ENCODE peak calls at places on chromosomes 12 and 14, in seven cellular contexts. D, V, H, J, O, X and T are unnamed samples.
A peak's percentile ranks its signal among the peaks of the same experiment; 100 is the strongest.

GRCh38 chr12:32309811-32310755 is 89.3 kb upstream of the FGD4 start:
- DNase-seq in D (no peak), V (no peak), H (no peak), J (no peak), O (no peak), X (peak; percentile 20), T (no peak)

GRCh38 chr12:13570005-13570694 is 373.6 kb downstream of the EMP1 start:
- DNase-seq in D (no peak), V (no peak), H (peak; percentile 41), J (no peak), O (no peak), X (peak; percentile 65), T (no peak)

GRCh38 chr12:108645686-108646596 is 12.2 kb upstream of the SELPLG start:
- DNase-seq in D (peak; percentile 10), V (no peak), H (no peak), J (no peak), O (no peak), X (no peak), T (no peak)

GRCh38 chr12:48943221-48943620 is 14.1 kb downstream of the ARF3 start:
- DNase-seq in D (no peak), V (no peak), H (no peak), J (no peak), O (no peak), X (no peak), T (no peak)

GRCh38 chr12:123807670-123808069 is 45.6 kb downstream of the DNAH10 start:
- DNase-seq in D (no peak), V (no peak), H (no peak), J (peak; percentile 8), O (no peak), X (no peak), T (no peak)

GRCh38 chr14:54920052-54920451 is 17.4 kb upstream of the GCH1 start:
- DNase-seq in D (no peak), V (no peak), H (no peak), J (no peak), O (no peak), X (no peak), T (no peak)

GRCh38 chr12:42958271-42958674 is 368.7 kb upstream of the PRICKLE1 start:
- DNase-seq in D (no peak), V (no peak), H (no peak), J (no peak), O (no peak), X (peak; percentile 67), T (no peak)

GRCh38 chr14:99215277-99215676 is 56.7 kb downstream of the BCL11B start:
- DNase-seq in D (no peak), V (no peak), H (no peak), J (no peak), O (peak; percentile 62), X (peak; percentile 2), T (no peak)

GRCh38 chr12:17577405-17577804 is 512.6 kb downstream of the RERGL start:
- DNase-seq in D (no peak), V (no peak), H (no peak), J (no peak), O (no peak), X (no peak), T (no peak)

GRCh38 chr12:93537769-93538168 is 34.7 kb upstream of the SOCS2 start:
- DNase-seq in D (no peak), V (no peak), H (no peak), J (no peak), O (no peak), X (no peak), T (no peak)

GRCh38 chr14:77267937-77268699 is 2.9 kb downstream of the NGB start:
- DNase-seq in D (no peak), V (no peak), H (no peak), J (no peak), O (no peak), X (no peak), T (no peak)

GRCh38 chr12:45878630-45879255 is 111.6 kb downstream of the SCAF11 start:
- DNase-seq in D (no peak), V (no peak), H (no peak), J (no peak), O (no peak), X (peak; percentile 18), T (no peak)

GRCh38 chr12:51360315-51360714 is 13.8 kb upstream of the CELA1 start:
- DNase-seq in D (no peak), V (no peak), H (no peak), J (no peak), O (no peak), X (no peak), T (no peak)

GRCh38 chr12:29427964-29428363 is 47.0 kb upstream of the ERGIC2 start:
- DNase-seq in D (no peak), V (peak; percentile 60), H (peak; percentile 36), J (no peak), O (no peak), X (no peak), T (no peak)

GRCh38 chr12:46824709-46825108 is 1.1 kb downstream of the SLC38A4 start:
- DNase-seq in D (no peak), V (no peak), H (no peak), J (no peak), O (no peak), X (no peak), T (no peak)

GRCh38 chr12:50916292-50916691 is 36.1 kb upstream of the HIGD1C start:
- DNase-seq in D (no peak), V (no peak), H (peak; percentile 18), J (no peak), O (no peak), X (no peak), T (no peak)

GRCh38 chr14:31080060-31080459 is 53.9 kb upstream of the STRN3 start:
- DNase-seq in D (no peak), V (no peak), H (no peak), J (no peak), O (no peak), X (peak; percentile 46), T (no peak)

GRCh38 chr12:69919565-69919964 is 94.5 kb downstream of the MYRFL start:
- DNase-seq in D (no peak), V (no peak), H (no peak), J (no peak), O (no peak), X (no peak), T (no peak)

GRCh38 chr14:67863223-67863622 is 43.6 kb downstream of the RAD51B start:
- DNase-seq in D (no peak), V (no peak), H (no peak), J (no peak), O (no peak), X (no peak), T (no peak)

GRCh38 chr14:43475762-43476161 is 1031.3 kb downstream of the FSCB start:
- DNase-seq in D (no peak), V (no peak), H (no peak), J (no peak), O (no peak), X (no peak), T (no peak)

GRCh38 chr14:21703357-21704339 is 30.0 kb upstream of the OR4E1 start:
- DNase-seq in D (no peak), V (no peak), H (no peak), J (no peak), O (no peak), X (peak; percentile 8), T (no peak)

GRCh38 chr14:88477513-88478250 is 77.1 kb downstream of the PTPN21 start:
- DNase-seq in D (no peak), V (no peak), H (no peak), J (no peak), O (no peak), X (no peak), T (no peak)

GRCh38 chr12:117403586-117404139 is 42.2 kb upstream of the NOS1 start:
- DNase-seq in D (no peak), V (no peak), H (no peak), J (no peak), O (no peak), X (no peak), T (no peak)

GRCh38 chr12:121187501-121187900 is 22.4 kb upstream of the P2RX4 start:
- DNase-seq in D (no peak), V (no peak), H (no peak), J (no peak), O (no peak), X (no peak), T (no peak)

GRCh38 chr12:128190614-128191013 is 76.4 kb upstream of the TMEM132C start:
- DNase-seq in D (no peak), V (no peak), H (no peak), J (no peak), O (no peak), X (no peak), T (no peak)

GRCh38 chr12:82627799-82628198 is 58.9 kb upstream of the TMTC2 start:
- DNase-seq in D (no peak), V (peak; percentile 29), H (peak; percentile 26), J (peak; percentile 5), O (no peak), X (peak; percentile 28), T (no peak)